ENCODE peak calls at places on chromosome 22, in nine cellular contexts. J, O, W, B, P, X, A, M and D are unnamed samples.

GRCh38 chr22:27125539-27125938 is 468.2 kb downstream of the MIAT start:
- DNase-seq in P (no peak), J (no peak), M (no peak), W (no peak), B (no peak), A (no peak), O (no peak), X (no peak), D (no peak)

GRCh38 chr22:50739279-50739691 is 1.3 kb downstream of the ACR start:
- DNase-seq in A (no peak), W (no peak), M (no peak), X (no peak), P (no peak), J (no peak), O (no peak), B (no peak), D (no peak)

GRCh38 chr22:18088825-18089568 is 11.2 kb downstream of the PEX26 start:
- DNase-seq in A (no peak), O (no peak), B (no peak), P (no peak), W (no peak), J (no peak), X (no peak), M (no peak), D (no peak)

GRCh38 chr22:26568207-26568706 is 21.7 kb downstream of the TPST2 start:
- DNase-seq in B (peak; percentile 77), X (peak; percentile 66), W (no peak), J (no peak), P (peak; percentile 12), O (no peak), M (no peak), A (no peak), D (no peak)

GRCh38 chr22:26334232-26334631 is 94.8 kb upstream of the ASPHD2 start:
- DNase-seq in M (no peak), W (no peak), O (no peak), A (no peak), X (no peak), P (no peak), J (no peak), B (no peak), D (no peak)

GRCh38 chr22:37428649-37429586 is 1.6 kb upstream of the ELFN2 start:
- DNase-seq in M (no peak), P (peak; percentile 43), B (peak; percentile 93), A (peak; percentile 75), O (no peak), X (peak; percentile 68), J (no peak), W (no peak), D (peak; percentile 76)

GRCh38 chr22:37843746-37844089 is 416 bp downstream of the ANKRD54 start:
- DNase-seq in B (no peak), M (no peak), W (no peak), O (no peak), P (peak; percentile 32), J (no peak), X (no peak), A (peak; percentile 63), D (no peak)

GRCh38 chr22:49197500-49197899 is 630.2 kb downstream of the BRD1 start:
- DNase-seq in B (peak; percentile 48), P (no peak), J (no peak), O (no peak), M (no peak), X (no peak), W (no peak), A (no peak), D (no peak)

GRCh38 chr22:43861529-43861928 is 784 bp downstream of the SULT4A1 start:
- DNase-seq in P (peak; percentile 52), O (no peak), B (no peak), J (no peak), X (no peak), M (no peak), A (no peak), W (no peak), D (peak; percentile 60)